ENCODE peak calls at places on chromosomes 3 and 15, in four cellular contexts. C is SK-N-SH, M is K562, D is H1. V is an unnamed sample.

GRCh38 chr3:9230596-9230995 is 18.9 kb downstream of the SRGAP3 start:
- DNase-seq in C (no peak), M (no peak), D (no peak), V (no peak)

GRCh38 chr3:29145370-29145769 is 135.5 kb upstream of the RBMS3 start:
- DNase-seq in C (no peak), M (no peak), D (no peak), V (no peak)

GRCh38 chr3:101725192-101725889 is 927 bp downstream of the CEP97 start:
- DNase-seq in C (peak; percentile 52), M (peak; percentile 11), D (peak; percentile 55), V (no peak)

GRCh38 chr3:134327594-134327975 is 46.7 kb downstream of the AMOTL2 start:
- DNase-seq in C (no peak), M (no peak), D (no peak), V (no peak)

GRCh38 chr3:37492977-37493471 is 318.6 kb upstream of the LRRFIP2 start:
- DNase-seq in C (peak; percentile 77), M (no peak), D (no peak), V (no peak)

GRCh38 chr15:65231306-65231705 is 20.0 kb upstream of the CILP start:
- DNase-seq in C (no peak), M (no peak), D (no peak), V (no peak)

GRCh38 chr15:101413239-101413638 is 76.3 kb downstream of the PCSK6 start:
- DNase-seq in C (no peak), M (no peak), D (no peak), V (no peak)

GRCh38 chr3:11159421-11159904 is 5.2 kb downstream of the HRH1 start:
- DNase-seq in C (no peak), M (no peak), D (no peak), V (no peak)

GRCh38 chr3:79810529-79810928 is 42.7 kb upstream of the ROBO1 start:
- DNase-seq in C (no peak), M (no peak), D (no peak), V (no peak)

GRCh38 chr3:52502808-52503350 is 7.7 kb downstream of the STAB1 start:
- DNase-seq in C (no peak), M (no peak), D (no peak), V (no peak)

GRCh38 chr15:91853968-91854943 is 748 bp downstream of the SLCO3A1 start:
- DNase-seq in C (peak; percentile 88), M (no peak), D (peak; percentile 63), V (no peak)

GRCh38 chr3:168847293-168847883 is 751.7 kb upstream of the GOLIM4 start:
- DNase-seq in C (peak; percentile 25), M (no peak), D (no peak), V (peak; percentile 12)

GRCh38 chr3:95721938-95722337 is 1092.5 kb upstream of the EPHA6 start:
- DNase-seq in C (no peak), M (no peak), D (no peak), V (no peak)

GRCh38 chr15:41789237-41789636 is 15.0 kb downstream of the MAPKBP1 start:
- DNase-seq in C (no peak), M (no peak), D (no peak), V (no peak)

GRCh38 chr3:190384241-190384863 is 3.6 kb upstream of the CLDN16 start:
- DNase-seq in C (no peak), M (no peak), D (no peak), V (peak; percentile 19)

GRCh38 chr3:187935623-187936156 is 190.4 kb upstream of the BCL6 start:
- DNase-seq in C (peak; percentile 25), M (no peak), D (no peak), V (peak; percentile 66)

GRCh38 chr3:192422321-192422997 is 304.9 kb downstream of the FGF12 start:
- DNase-seq in C (no peak), M (no peak), D (no peak), V (no peak)

GRCh38 chr3:149654188-149654601 is 3.6 kb downstream of the WWTR1 start:
- DNase-seq in C (no peak), M (no peak), D (no peak), V (no peak)

GRCh38 chr15:67331676-67332075 is 77.1 kb downstream of the IQCH start:
- DNase-seq in C (no peak), M (no peak), D (no peak), V (no peak)

GRCh38 chr3:36941658-36942057 is 3.2 kb downstream of the TRANK1 start:
- DNase-seq in C (no peak), M (peak; percentile 36), D (peak; percentile 14), V (no peak)

GRCh38 chr3:156388469-156389150 is 166.3 kb downstream of the SSR3 start:
- DNase-seq in C (no peak), M (no peak), D (no peak), V (no peak)

GRCh38 chr3:61736506-61736905 is 175.1 kb downstream of the PTPRG start:
- DNase-seq in C (no peak), M (no peak), D (no peak), V (no peak)

GRCh38 chr15:98312913-98313312 is 335.4 kb upstream of the IGF1R start:
- DNase-seq in C (no peak), M (no peak), D (no peak), V (no peak)

GRCh38 chr3:129016725-129017530 is 15.8 kb downstream of the EFCC1 start:
- DNase-seq in C (no peak), M (peak; percentile 47), D (no peak), V (no peak)

DNA sequence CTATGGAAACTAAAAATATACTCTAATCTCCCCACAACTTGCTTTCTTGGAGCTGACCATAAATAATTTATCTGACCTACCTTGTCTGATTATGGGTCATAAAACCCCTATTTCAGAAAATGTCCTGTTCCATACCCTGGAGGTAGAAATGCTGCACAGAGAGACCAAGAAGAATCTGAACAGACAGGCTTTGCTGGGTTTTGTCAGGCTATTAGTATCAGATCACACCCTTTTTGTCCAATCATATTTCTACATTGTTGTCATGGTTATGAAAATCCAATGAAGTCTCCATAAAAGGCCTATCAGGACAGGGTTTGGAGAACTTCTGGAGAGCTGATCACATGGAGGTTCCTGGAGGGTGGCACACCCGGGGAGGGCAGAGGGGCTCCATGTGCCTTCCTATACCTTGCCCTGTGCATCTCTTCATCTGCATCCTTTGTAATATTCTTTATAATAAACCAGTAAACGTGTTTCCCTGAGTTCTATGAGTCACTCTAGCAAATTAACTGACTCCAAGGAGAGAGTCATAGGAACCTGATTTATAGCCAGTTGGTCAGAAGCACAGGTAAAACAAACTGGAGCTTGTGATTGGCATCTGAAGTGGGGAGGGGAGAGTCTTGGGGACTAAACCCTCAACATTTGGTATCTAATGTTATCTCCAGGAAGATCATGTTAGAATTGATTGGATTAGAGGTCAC is 58.1 kb downstream of the NGLY1 start:
- DNase-seq in C (no peak), M (no peak), D (no peak), V (no peak)
- TF ChIP-seq GABPA in C (no peak), M (no peak), D (no peak), V (no peak)

GRCh38 chr15:21261965-21262850 is 178.1 kb downstream of the POTEB3 start:
- DNase-seq in C (peak; percentile 9), M (no peak), D (no peak), V (no peak)
- TF ChIP-seq NRF1 in C (no peak), M (no peak), D (no peak), V (no peak)

GRCh38 chr15:32991544-32992192 is 202.8 kb downstream of the FMN1 start:
- DNase-seq in C (no peak), M (no peak), D (no peak), V (no peak)

GRCh38 chr15:32998182-32998581 is 196.3 kb downstream of the FMN1 start:
- DNase-seq in C (no peak), M (no peak), D (no peak), V (no peak)

GRCh38 chr15:32998979-32999677 is 195.4 kb downstream of the FMN1 start:
- DNase-seq in C (no peak), M (no peak), D (no peak), V (no peak)

GRCh38 chr15:32993285-32993684 is 201.2 kb downstream of the FMN1 start:
- DNase-seq in C (peak; percentile 10), M (no peak), D (no peak), V (no peak)

DNA sequence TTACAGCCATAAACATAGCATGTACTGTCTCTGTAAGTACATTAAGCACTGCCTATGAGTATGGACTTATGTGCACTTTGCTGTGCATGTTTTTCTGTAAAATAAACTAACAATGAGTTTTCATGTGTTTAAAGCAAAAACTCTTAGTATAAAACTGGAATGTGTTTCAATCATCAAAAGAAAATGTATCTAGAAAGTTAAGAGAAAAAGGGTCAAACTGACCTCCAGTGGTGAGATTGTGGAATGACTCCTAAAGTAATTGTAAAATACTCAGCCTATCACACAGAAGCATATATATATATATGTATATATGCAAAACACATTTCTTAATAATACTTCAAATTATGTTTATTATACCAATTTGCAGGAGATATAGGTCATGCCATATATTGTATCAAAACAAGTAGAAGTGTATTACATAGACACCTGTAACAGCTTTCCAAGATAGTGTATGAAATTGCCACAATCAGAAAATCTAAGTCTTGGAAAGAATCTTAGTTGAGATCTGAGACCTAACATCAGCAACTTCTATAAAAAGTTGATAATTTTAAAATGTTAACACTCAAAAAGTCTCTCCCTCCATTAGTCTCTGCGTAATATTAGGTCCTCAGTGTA is 199.6 kb downstream of the FMN1 start:
- DNase-seq in C (peak; percentile 38), M (peak; percentile 26), D (no peak), V (no peak)
- TF ChIP-seq GABPA in C (no peak), M (no peak), D (no peak), V (no peak)

DNA sequence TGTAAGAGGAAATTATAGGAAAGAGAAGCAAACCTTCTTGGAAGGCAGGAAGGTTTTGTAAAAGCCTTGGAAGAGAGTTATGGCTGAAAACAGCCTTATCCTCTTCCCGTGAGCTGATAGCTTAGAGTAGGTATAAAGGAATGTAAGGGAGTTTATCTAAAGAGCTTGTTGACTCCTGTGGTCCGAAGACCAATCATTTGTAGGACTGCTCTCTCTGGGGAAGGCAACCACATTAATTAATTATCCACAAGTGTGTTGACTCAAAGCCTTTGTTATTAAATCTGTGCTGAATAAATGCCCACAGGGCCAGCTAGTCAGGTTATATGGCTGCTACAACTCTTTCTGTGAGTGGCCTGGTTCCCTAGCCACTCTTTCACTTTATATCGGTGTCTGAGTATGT is 452.1 kb upstream of the RASGRP1 start:
- DNase-seq in C (no peak), M (no peak), D (no peak), V (no peak)
- TF ChIP-seq NRF1 in C (no peak), M (no peak), D (no peak), V (no peak)

DNA sequence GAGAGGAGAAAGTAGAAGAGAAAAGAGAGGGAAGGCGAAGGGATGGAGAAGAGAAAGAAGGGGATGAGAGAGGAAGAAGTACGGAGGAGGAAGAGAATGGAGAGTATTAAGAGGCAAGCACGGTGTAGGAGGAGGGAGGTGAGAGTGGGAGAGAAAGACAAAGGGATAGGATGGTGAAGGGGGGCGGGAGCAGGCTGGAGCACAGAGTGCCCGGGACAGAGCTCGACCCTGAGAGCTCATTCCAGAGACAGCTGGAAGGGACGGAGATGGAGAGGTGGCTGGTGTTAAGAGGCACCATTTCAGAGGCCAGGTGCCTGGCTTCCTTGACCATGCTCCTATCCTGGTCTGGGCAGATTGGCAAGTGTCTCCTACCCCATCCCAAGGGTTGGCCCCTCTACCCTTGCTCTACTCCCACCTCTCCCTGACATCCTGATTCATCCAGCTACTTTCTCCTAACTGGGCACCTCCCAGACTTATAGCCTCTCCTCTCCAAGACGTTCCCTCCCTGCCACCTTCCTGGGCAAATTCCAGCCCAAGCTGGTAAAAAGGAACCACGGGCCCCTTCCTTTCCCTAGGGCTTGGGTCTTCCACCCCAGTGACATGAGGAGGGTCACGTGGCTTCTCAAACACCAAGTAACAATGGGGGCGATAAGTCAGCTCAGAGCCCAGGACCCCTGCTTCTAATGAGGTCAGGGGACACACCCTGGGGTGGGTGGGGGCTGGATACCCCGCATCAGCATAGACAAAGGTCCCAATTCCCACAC is 1.2 kb downstream of the CLCN2 start:
- DNase-seq in C (no peak), M (no peak), D (no peak), V (no peak)
- TF ChIP-seq GABPA in C (no peak), M (no peak), D (no peak), V (no peak)

GRCh38 chr15:99324082-99324620 is 72.9 kb downstream of the LRRC28 start:
- DNase-seq in C (no peak), M (no peak), D (no peak), V (peak; percentile 62)
- TF ChIP-seq NRF1 in C (no peak), M (no peak), D (no peak), V (no peak)